ENCODE peak calls at places on chromosomes 11 and 22, in nine cellular contexts. M, V, G, F, Q, I, X, A and J are unnamed samples.

GRCh38 chr11:82823635-82824614 is 76.3 kb downstream of the PRCP start:
- DNase-seq in V (no peak), X (no peak), I (no peak), A (no peak), M (no peak), G (no peak), F (no peak), Q (no peak), J (no peak)

GRCh38 chr11:121802542-121802941 is 313.5 kb downstream of the BLID start:
- DNase-seq in F (peak), I (no peak), Q (no peak), M (peak), V (no peak), X (peak), G (peak), A (no peak), J (no peak)

GRCh38 chr11:76120513-76121081 is 85.7 kb downstream of the WNT11 start:
- DNase-seq in V (no peak), A (peak), M (no peak), Q (no peak), I (no peak), F (peak), G (peak), X (peak), J (no peak)

GRCh38 chr11:109304159-109304558 is 117.8 kb upstream of the C11orf87 start:
- DNase-seq in I (no peak), Q (no peak), M (no peak), F (peak), A (peak), X (no peak), G (no peak), V (no peak), J (no peak)

GRCh38 chr22:32080904-32081303 is 37.8 kb downstream of the SLC5A1 start:
- DNase-seq in V (peak), X (peak), F (peak), M (peak), A (peak), G (peak), Q (peak), I (no peak), J (peak)

GRCh38 chr11:126459691-126460404 is 104.4 kb downstream of the ST3GAL4 start:
- DNase-seq in F (peak), A (peak), V (no peak), Q (no peak), I (no peak), M (peak), G (no peak), X (no peak), J (no peak)

GRCh38 chr22:43482310-43482625 is 70.5 kb downstream of the MPPED1 start:
- DNase-seq in M (no peak), V (no peak), A (no peak), G (no peak), X (no peak), F (no peak), Q (no peak), I (no peak), J (no peak)

GRCh38 chr22:21996175-21996574 is 13.6 kb upstream of the TOP3B start:
- DNase-seq in F (no peak), V (no peak), Q (no peak), I (no peak), G (no peak), A (no peak), X (no peak), M (no peak), J (no peak)

GRCh38 chr11:16815047-16815767 is 76.8 kb downstream of the C11orf58 start:
- DNase-seq in F (peak), X (no peak), M (no peak), A (peak), I (no peak), Q (no peak), G (peak), V (no peak), J (no peak)

GRCh38 chr11:104033561-104033960 is 2.9 kb upstream of the DDI1 start:
- DNase-seq in G (no peak), Q (no peak), A (no peak), F (peak), I (no peak), V (no peak), X (no peak), M (peak), J (no peak)

GRCh38 chr11:103673773-103674172 is 362.7 kb upstream of the DDI1 start:
- DNase-seq in I (no peak), V (no peak), G (no peak), X (no peak), A (peak), M (no peak), F (peak), Q (no peak), J (no peak)

GRCh38 chr22:42648368-42649260 is 578 bp downstream of the CYB5R3 start:
- DNase-seq in V (peak), F (peak), Q (peak), G (peak), A (peak), M (peak), I (no peak), X (no peak), J (peak)

GRCh38 chr11:64844330-64845124 is at the start of gene CDC42BPG:
- DNase-seq in A (peak), M (peak), Q (peak), V (peak), F (peak), X (peak), I (peak), G (peak), J (peak)

GRCh38 chr11:34395916-34396555 is 38.2 kb upstream of the ABTB2 start:
- DNase-seq in V (peak), M (no peak), Q (no peak), G (no peak), X (no peak), I (no peak), A (peak), F (no peak), J (no peak)

GRCh38 chr11:123516238-123516637 is 86.2 kb downstream of the GRAMD1B start:
- DNase-seq in Q (no peak), F (no peak), X (no peak), M (no peak), G (no peak), V (no peak), A (no peak), I (no peak), J (no peak)
- TF ChIP-seq CTCF in Q (no peak), F (no peak), X (no peak), M (no peak), G (no peak), V (no peak), A (no peak), I (no peak), J (no peak)

DNA sequence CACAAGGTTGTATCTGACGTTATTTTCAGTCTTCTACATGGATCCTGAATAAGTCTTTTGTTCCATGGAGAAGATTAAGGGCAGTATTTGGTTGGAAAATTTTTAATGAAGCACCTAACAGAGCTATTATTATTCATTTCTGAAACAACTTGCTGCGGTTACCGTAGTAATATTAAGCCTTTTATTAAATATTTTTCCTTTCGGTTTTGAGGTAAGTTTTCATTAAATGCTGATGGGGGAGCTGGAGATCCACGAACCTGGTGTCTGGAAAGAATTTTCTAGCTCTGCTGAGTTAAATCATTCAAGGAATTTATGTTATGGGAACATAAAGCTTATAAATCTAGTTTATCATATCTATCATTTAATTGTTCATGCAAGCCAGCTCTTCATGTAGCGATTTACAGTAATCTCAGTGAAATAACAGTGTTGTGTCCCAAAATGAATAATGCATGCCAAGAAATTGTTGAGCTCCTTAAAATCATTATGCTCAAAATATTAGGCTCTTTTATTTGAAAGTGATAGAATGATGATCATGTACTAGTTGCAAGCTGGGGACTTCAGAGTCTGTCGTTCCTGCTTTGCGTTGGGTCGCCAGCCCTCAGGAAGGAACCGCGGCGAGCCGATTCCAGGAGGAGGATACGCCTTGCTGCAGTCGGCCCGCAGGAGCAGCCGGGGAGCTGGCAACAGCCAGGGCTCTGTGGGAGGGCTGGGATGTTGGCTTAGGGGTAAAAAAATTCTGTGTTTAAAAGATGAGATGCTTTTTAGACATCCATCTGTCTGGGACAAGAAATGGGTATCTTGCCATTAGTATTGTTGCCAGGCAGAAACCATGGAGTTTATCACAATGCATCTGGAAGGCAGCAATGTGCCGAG is 83.1 kb downstream of the TBC1D22A start:
- DNase-seq in V (no peak), Q (no peak), I (no peak), F (peak), X (no peak), M (no peak), A (peak), G (no peak), J (no peak)
- TF ChIP-seq CTCF in V (peak), Q (no peak), I (no peak), F (peak), X (peak), M (peak), A (peak), G (peak), J (no peak)

DNA sequence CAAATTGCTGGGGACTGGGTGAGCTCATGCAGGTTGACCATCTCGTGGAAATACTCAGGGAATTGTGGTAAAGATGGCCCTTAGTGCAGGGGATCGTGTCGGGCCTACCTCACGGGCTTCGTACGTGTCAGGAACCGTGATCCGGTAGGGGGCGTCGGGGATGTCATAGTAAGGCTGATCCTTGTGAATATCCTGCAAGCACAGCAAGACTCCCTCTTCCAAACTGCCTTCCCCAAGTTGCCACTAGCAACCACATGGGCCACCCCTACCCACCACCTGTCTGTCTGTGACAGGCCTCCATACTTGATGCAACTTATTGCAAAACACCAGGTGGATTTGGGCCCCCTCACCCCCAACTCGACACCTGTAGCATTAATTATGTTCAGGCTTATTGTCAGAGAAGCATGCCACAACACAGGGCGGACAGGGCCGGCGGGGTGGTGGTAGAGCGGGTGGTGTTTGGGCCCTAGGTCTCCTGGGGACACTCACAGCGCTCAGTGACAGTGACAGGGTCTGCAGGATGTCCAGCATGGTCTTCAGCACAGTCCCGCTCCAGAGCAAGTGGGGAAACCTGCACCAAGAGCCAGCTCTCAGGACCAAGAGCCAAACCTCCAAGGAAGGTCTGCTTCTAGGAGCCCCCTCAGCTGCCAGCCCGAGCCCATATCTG is 22.6 kb upstream of the SERPIND1 start:
- DNase-seq in X (peak), F (peak), G (no peak), A (no peak), M (no peak), I (no peak), Q (no peak), V (no peak), J (no peak)
- TF ChIP-seq CTCF in X (peak), F (peak), G (no peak), A (no peak), M (no peak), I (no peak), Q (no peak), V (no peak), J (no peak)

DNA sequence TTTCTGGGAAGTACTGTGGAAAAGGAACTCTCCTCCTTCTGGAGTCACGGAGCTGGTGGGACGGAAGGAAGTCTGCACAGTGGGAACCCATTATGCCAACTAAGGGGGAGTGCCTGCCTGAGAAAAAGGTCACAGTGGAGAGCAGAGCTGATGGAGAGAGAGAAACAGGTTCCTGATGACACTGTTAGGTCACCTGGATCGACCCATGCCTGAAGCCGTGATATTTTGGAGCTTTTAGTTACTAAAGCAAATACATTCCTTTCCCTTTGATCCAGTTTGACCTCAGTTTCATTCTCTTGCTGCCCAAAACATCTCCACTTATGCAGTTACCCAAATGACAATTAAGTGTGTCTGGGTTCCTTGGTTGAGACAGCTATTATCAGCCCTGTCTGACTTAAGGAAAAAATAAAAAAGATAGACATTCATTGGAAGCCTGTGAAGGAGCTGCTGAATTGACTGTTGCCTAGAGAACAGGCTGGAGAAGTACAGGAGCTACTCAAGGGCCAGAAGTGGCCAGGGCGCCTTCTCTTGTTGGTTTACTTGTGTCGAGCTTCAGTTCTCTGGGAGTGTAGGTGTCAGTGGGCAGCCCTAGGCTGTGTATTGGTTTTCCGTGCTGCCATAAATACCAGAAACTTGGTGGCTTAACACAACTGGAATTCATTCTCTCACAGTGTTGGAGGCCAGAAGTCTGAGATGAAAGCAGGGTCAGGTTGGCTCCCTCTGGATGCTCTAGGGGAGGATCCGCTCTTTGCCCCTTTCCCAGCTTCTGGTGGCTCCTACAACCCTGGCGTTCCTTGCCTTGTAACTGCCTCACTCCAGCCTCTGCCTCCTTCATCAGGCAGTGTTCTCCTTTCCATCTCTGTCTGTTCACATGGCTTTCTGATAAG is 13.6 kb downstream of the MRGPRD start:
- DNase-seq in Q (no peak), F (no peak), I (no peak), A (no peak), X (no peak), V (no peak), G (no peak), M (no peak), J (no peak)
- TF ChIP-seq CTCF in Q (no peak), F (no peak), I (no peak), A (no peak), X (no peak), V (no peak), G (no peak), M (no peak), J (no peak)

GRCh38 chr11:2836335-2837095 is 49.1 kb downstream of the CDKN1C start:
- DNase-seq in G (no peak), V (no peak), A (no peak), I (no peak), M (no peak), Q (no peak), F (no peak), X (no peak), J (no peak)

GRCh38 chr11:2838091-2838490 is 47.5 kb downstream of the CDKN1C start:
- DNase-seq in X (no peak), I (no peak), V (no peak), G (no peak), A (no peak), Q (no peak), F (no peak), M (no peak), J (no peak)

GRCh38 chr11:2837651-2838050 is 47.9 kb downstream of the CDKN1C start:
- DNase-seq in V (no peak), F (no peak), G (no peak), X (no peak), M (no peak), I (no peak), A (no peak), Q (no peak), J (no peak)

GRCh38 chr11:2835768-2836150 is 49.8 kb downstream of the CDKN1C start:
- DNase-seq in V (no peak), M (no peak), F (no peak), Q (no peak), A (no peak), I (no peak), X (no peak), G (no peak), J (no peak)

GRCh38 chr11:2837096-2837601 is 48.4 kb downstream of the CDKN1C start:
- DNase-seq in Q (no peak), V (peak), A (peak), X (peak), F (peak), G (peak), I (no peak), M (peak), J (peak)
- TF ChIP-seq CTCF in Q (no peak), V (no peak), A (peak), X (peak), F (peak), G (peak), I (no peak), M (peak), J (peak)

DNA sequence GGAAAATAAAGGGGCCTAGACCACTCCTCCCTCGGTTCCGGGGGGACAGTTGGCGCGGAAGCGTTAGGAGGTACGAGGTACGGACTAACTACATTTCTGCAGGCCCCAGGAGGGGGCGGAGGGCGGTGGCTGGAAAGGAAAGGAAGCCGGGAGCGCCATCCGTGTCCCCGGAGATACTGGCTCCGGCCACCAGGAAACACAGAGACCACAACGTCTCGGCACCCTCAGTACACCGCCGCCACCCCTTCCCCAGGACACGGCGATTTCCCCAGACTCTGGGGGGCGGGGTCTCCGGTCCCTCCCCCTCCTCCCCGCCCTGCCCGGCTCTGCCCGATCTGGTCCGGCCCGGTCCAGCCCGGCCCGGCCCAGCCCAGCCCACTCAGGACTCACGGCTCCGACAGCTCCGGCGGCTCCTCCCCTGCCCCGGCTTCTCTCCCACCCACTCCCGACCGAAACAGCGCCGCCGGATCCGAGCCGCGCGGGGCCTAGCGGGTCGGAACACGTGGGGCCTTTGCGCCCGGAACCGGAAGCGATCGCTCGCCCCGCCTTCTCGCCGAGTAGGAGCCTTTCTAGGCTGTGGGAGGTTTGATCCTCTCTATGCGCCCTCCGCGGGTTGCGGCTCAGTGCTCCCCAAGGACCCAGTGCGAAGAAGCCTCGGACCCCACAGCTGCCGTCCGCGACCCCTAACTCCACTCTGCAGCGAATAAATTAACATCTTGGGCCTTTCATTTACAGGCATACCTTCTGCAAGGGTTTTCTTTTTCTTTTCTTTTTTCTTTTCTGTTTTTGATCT is at the start of gene ZNF202:
- DNase-seq in G (peak), M (peak), V (peak), A (peak), X (peak), Q (peak), I (peak), F (peak), J (peak)
- TF ChIP-seq CTCF in G (peak), M (peak), V (no peak), A (peak), X (peak), Q (no peak), I (no peak), F (peak), J (no peak)

DNA sequence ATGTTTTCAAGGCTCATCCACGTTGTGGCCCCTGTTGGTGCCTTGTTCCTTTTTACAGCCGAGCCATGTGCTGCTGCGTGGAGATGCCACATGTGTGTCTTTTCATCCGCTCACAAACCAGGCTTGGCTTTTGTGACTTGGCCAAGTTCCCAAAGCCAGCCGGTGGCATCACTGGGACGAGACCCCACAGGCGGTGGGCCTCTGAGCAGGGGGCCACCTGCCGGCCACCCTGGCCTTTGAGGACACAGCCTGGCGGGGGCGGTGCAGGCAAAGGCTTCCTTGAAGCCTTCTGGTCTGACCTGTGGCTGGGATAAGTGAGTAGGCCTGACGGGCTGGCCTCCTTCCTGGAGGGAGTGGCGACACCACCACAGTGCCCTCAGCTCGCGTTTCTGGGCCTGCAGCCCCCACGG is 10.6 kb downstream of the GRK2 start:
- DNase-seq in F (peak), Q (peak), V (no peak), A (peak), M (no peak), G (peak), X (peak), I (no peak), J (no peak)
- TF ChIP-seq CTCF in F (peak), Q (peak), V (no peak), A (peak), M (no peak), G (peak), X (peak), I (no peak), J (no peak)